ENCODE peak calls at places on chromosomes 3 and 15, in five cellular contexts. One of them, this sample, is unnamed.

GRCh38 chr3:149476135-149476684 is 1.7 kb downstream of the TM4SF4 start:
- DNase-seq in lung: no peak
- DNase-seq in suprapubic skin: no peak
- DNase-seq in dorsolateral prefrontal cortex: no peak
- DNase-seq in neuronal stem cell: no peak
- DNase-seq in this sample: no peak

GRCh38 chr3:73766599-73767378 is 142.0 kb upstream of the PDZRN3 start:
- DNase-seq in lung: no peak
- DNase-seq in dorsolateral prefrontal cortex: no peak
- DNase-seq in suprapubic skin: no peak
- DNase-seq in neuronal stem cell: no peak
- DNase-seq in this sample: no peak

GRCh38 chr15:47652853-47653243 is 64.5 kb upstream of the SEMA6D start:
- DNase-seq in neuronal stem cell: no peak
- DNase-seq in lung: no peak
- DNase-seq in dorsolateral prefrontal cortex: no peak
- DNase-seq in suprapubic skin: no peak
- DNase-seq in this sample: no peak

GRCh38 chr15:80780416-80781221 is 1.4 kb downstream of the CEMIP start:
- DNase-seq in lung: peak
- DNase-seq in neuronal stem cell: peak
- DNase-seq in dorsolateral prefrontal cortex: no peak
- DNase-seq in suprapubic skin: no peak
- DNase-seq in this sample: no peak

GRCh38 chr15:89654847-89655805 is at the start of gene KIF7:
- DNase-seq in neuronal stem cell: peak
- DNase-seq in suprapubic skin: peak
- DNase-seq in lung: no peak
- DNase-seq in dorsolateral prefrontal cortex: no peak
- DNase-seq in this sample: no peak

GRCh38 chr15:77773003-77773402 is 140.3 kb upstream of the LINGO1 start:
- DNase-seq in lung: no peak
- DNase-seq in neuronal stem cell: no peak
- DNase-seq in dorsolateral prefrontal cortex: no peak
- DNase-seq in suprapubic skin: no peak
- DNase-seq in this sample: no peak

GRCh38 chr15:91032919-91033803 is 10.8 kb upstream of the VPS33B start:
- DNase-seq in dorsolateral prefrontal cortex: no peak
- DNase-seq in suprapubic skin: peak
- DNase-seq in lung: peak
- DNase-seq in neuronal stem cell: peak
- DNase-seq in this sample: no peak

GRCh38 chr15:68442041-68442440 is 10.1 kb upstream of the ITGA11 start:
- DNase-seq in suprapubic skin: no peak
- DNase-seq in lung: peak
- DNase-seq in neuronal stem cell: no peak
- DNase-seq in dorsolateral prefrontal cortex: no peak
- DNase-seq in this sample: no peak

GRCh38 chr3:73568371-73568862 is 56.3 kb downstream of the PDZRN3 start:
- DNase-seq in lung: no peak
- DNase-seq in neuronal stem cell: no peak
- DNase-seq in dorsolateral prefrontal cortex: no peak
- DNase-seq in suprapubic skin: no peak
- DNase-seq in this sample: no peak

GRCh38 chr15:63474810-63475316 is 29.5 kb upstream of the USP3 start:
- DNase-seq in lung: no peak
- DNase-seq in neuronal stem cell: no peak
- DNase-seq in dorsolateral prefrontal cortex: no peak
- DNase-seq in suprapubic skin: no peak
- DNase-seq in this sample: no peak

GRCh38 chr3:178707632-178708031 is 171.4 kb downstream of the KCNMB2 start:
- DNase-seq in suprapubic skin: no peak
- DNase-seq in dorsolateral prefrontal cortex: no peak
- DNase-seq in lung: no peak
- DNase-seq in neuronal stem cell: no peak
- DNase-seq in this sample: no peak

GRCh38 chr3:140834266-140835037 is 107.2 kb upstream of the SLC25A36 start:
- DNase-seq in dorsolateral prefrontal cortex: no peak
- DNase-seq in neuronal stem cell: no peak
- DNase-seq in lung: no peak
- DNase-seq in suprapubic skin: no peak
- DNase-seq in this sample: no peak

GRCh38 chr15:56719774-56720555 is 13.3 kb downstream of the ZNF280D start:
- DNase-seq in suprapubic skin: no peak
- DNase-seq in neuronal stem cell: no peak
- DNase-seq in dorsolateral prefrontal cortex: no peak
- DNase-seq in lung: no peak
- DNase-seq in this sample: no peak

GRCh38 chr3:95905182-95905581 is 909.2 kb upstream of the EPHA6 start:
- DNase-seq in dorsolateral prefrontal cortex: no peak
- DNase-seq in suprapubic skin: no peak
- DNase-seq in neuronal stem cell: no peak
- DNase-seq in lung: no peak
- DNase-seq in this sample: no peak

GRCh38 chr15:51938286-51938685 is 33.3 kb downstream of the LEO1 start:
- DNase-seq in lung: no peak
- DNase-seq in neuronal stem cell: no peak
- DNase-seq in suprapubic skin: no peak
- DNase-seq in dorsolateral prefrontal cortex: no peak
- DNase-seq in this sample: no peak

GRCh38 chr15:51939216-51939615 is 32.4 kb downstream of the LEO1 start:
- DNase-seq in dorsolateral prefrontal cortex: no peak
- DNase-seq in suprapubic skin: no peak
- DNase-seq in neuronal stem cell: no peak
- DNase-seq in lung: no peak
- DNase-seq in this sample: no peak

GRCh38 chr15:51936119-51936478 is 35.5 kb downstream of the LEO1 start:
- DNase-seq in dorsolateral prefrontal cortex: no peak
- DNase-seq in suprapubic skin: no peak
- DNase-seq in neuronal stem cell: no peak
- DNase-seq in lung: no peak
- DNase-seq in this sample: no peak

GRCh38 chr15:51931638-51932037 is 39.9 kb downstream of the LEO1 start:
- DNase-seq in dorsolateral prefrontal cortex: no peak
- DNase-seq in suprapubic skin: no peak
- DNase-seq in neuronal stem cell: no peak
- DNase-seq in lung: no peak
- DNase-seq in this sample: no peak

GRCh38 chr15:51935466-51936118 is 36.0 kb downstream of the LEO1 start:
- DNase-seq in dorsolateral prefrontal cortex: no peak
- DNase-seq in neuronal stem cell: no peak
- DNase-seq in suprapubic skin: no peak
- DNase-seq in lung: no peak
- DNase-seq in this sample: no peak
- H3K27ac ChIP-seq in dorsolateral prefrontal cortex: no peak
- H3K27ac ChIP-seq in neuronal stem cell: no peak
- H3K27ac ChIP-seq in suprapubic skin: no peak
- H3K27ac ChIP-seq in lung: no peak
- H3K27ac ChIP-seq in this sample: no peak

GRCh38 chr3:16547958-16548357 is 34.5 kb upstream of the RFTN1 start:
- DNase-seq in dorsolateral prefrontal cortex: no peak
- DNase-seq in neuronal stem cell: no peak
- DNase-seq in lung: no peak
- DNase-seq in suprapubic skin: no peak
- DNase-seq in this sample: no peak

GRCh38 chr3:16546186-16547004 is 32.9 kb upstream of the RFTN1 start:
- DNase-seq in lung: no peak
- DNase-seq in suprapubic skin: no peak
- DNase-seq in neuronal stem cell: no peak
- DNase-seq in dorsolateral prefrontal cortex: no peak
- DNase-seq in this sample: no peak

GRCh38 chr3:16547555-16547954 is 34.1 kb upstream of the RFTN1 start:
- DNase-seq in lung: no peak
- DNase-seq in dorsolateral prefrontal cortex: no peak
- DNase-seq in suprapubic skin: no peak
- DNase-seq in neuronal stem cell: no peak
- DNase-seq in this sample: no peak

GRCh38 chr3:16545413-16546185 is 32.1 kb upstream of the RFTN1 start:
- DNase-seq in dorsolateral prefrontal cortex: no peak
- DNase-seq in lung: no peak
- DNase-seq in suprapubic skin: no peak
- DNase-seq in neuronal stem cell: no peak
- DNase-seq in this sample: no peak

GRCh38 chr3:16543242-16543864 is 29.9 kb upstream of the RFTN1 start:
- DNase-seq in suprapubic skin: no peak
- DNase-seq in lung: no peak
- DNase-seq in neuronal stem cell: no peak
- DNase-seq in dorsolateral prefrontal cortex: no peak
- DNase-seq in this sample: no peak
- H3K27ac ChIP-seq in suprapubic skin: no peak
- H3K27ac ChIP-seq in lung: no peak
- H3K27ac ChIP-seq in neuronal stem cell: no peak
- H3K27ac ChIP-seq in dorsolateral prefrontal cortex: no peak
- H3K27ac ChIP-seq in this sample: no peak

GRCh38 chr15:75925440-75925839 is 21.8 kb downstream of the FBXO22 start:
- DNase-seq in neuronal stem cell: no peak
- DNase-seq in dorsolateral prefrontal cortex: no peak
- DNase-seq in lung: no peak
- DNase-seq in suprapubic skin: no peak
- DNase-seq in this sample: no peak
- H3K27ac ChIP-seq in neuronal stem cell: no peak
- H3K27ac ChIP-seq in dorsolateral prefrontal cortex: no peak
- H3K27ac ChIP-seq in lung: no peak
- H3K27ac ChIP-seq in suprapubic skin: no peak
- H3K27ac ChIP-seq in this sample: no peak

GRCh38 chr3:16060945-16061344 is 113.5 kb upstream of the GALNT15 start:
- DNase-seq in suprapubic skin: no peak
- DNase-seq in neuronal stem cell: no peak
- DNase-seq in lung: no peak
- DNase-seq in dorsolateral prefrontal cortex: no peak
- DNase-seq in this sample: no peak
- H3K27ac ChIP-seq in suprapubic skin: peak
- H3K27ac ChIP-seq in neuronal stem cell: no peak
- H3K27ac ChIP-seq in lung: peak
- H3K27ac ChIP-seq in dorsolateral prefrontal cortex: peak
- H3K27ac ChIP-seq in this sample: peak

DNA sequence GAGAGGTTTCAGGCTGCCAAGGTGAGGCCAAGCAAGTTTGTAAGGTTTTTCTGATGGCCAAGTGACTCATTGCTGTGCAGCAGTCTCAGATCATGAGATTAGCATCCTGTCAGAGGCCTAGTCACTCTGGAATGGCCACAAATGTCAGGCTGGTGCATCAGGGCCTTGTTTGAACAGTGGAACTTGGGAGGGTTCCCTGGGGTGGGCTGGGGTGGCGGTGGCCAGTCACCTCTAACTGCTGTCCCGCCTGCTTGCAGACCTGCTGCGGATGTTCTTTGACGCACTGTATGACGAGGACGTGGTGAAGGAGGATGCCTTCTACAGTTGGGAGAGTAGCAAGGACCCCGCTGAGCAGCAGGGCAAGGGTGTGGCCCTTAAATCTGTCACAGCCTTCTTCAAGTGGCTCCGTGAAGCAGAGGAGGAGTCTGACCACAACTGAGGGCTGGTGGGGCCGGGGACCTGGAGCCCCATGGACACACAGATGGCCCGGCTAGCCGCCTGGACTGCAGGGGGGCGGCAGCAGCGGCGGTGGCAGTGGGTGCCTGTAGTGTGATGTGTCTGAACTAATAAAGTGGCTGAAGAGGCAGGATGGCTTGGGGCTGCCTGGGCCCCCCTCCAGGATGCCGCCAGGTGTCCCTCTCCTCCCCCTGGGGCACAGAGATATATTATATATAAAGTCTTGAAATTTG is 2.8 kb upstream of the FAM131A start:
- DNase-seq in dorsolateral prefrontal cortex: no peak
- DNase-seq in suprapubic skin: no peak
- DNase-seq in neuronal stem cell: no peak
- DNase-seq in lung: no peak
- DNase-seq in this sample: no peak
- H3K27ac ChIP-seq in dorsolateral prefrontal cortex: peak
- H3K27ac ChIP-seq in suprapubic skin: peak
- H3K27ac ChIP-seq in neuronal stem cell: no peak
- H3K27ac ChIP-seq in lung: peak
- H3K27ac ChIP-seq in this sample: no peak

DNA sequence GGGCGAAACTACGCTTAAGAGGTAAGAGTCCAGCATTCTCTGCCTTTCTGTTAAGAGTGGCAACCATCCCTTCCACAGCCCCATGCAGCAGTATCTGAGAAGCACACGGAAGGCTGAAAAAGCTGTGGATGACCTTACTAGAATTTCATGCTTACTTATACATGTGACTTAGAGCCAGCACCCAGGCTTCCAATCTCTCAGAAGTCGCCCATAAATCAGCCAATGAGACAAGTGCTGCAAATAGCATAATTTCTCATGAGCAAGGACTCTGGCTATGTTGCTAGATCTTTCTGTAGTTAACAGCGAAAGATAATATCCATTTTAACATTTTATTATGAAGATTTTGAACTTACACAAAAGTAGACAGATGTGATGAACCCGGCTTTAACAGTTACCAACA is 65.3 kb downstream of the IGF2BP2 start:
- DNase-seq in dorsolateral prefrontal cortex: no peak
- DNase-seq in lung: no peak
- DNase-seq in suprapubic skin: no peak
- DNase-seq in neuronal stem cell: no peak
- DNase-seq in this sample: no peak
- H3K27ac ChIP-seq in dorsolateral prefrontal cortex: no peak
- H3K27ac ChIP-seq in lung: no peak
- H3K27ac ChIP-seq in suprapubic skin: peak
- H3K27ac ChIP-seq in neuronal stem cell: no peak
- H3K27ac ChIP-seq in this sample: no peak

DNA sequence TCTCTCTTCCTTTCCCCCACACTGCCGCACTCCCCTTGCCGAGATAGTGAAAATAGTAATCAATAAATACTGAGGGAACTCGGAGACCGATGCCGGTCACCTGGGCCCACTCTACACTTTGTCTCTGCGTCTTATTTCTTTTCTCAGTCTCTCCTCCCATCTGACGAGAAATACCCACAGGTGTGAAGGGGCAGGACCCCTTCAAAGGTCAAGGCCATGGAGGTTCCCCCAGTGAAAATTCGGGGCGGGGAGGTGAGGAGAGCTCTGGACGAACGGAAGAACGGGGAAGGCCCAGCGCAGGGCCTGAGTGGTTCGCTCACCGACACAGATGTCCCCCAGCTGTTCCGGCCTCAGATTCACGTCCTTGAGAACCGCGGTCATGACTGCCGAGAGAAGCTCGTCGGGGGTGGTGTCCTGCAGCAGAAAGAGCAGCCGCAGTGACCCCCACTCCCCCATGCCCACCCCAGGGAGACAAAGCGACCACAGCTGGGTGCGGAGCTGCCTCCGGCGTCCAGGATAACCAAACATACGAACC is 588 bp downstream of the ACAA1 start:
- DNase-seq in suprapubic skin: peak
- DNase-seq in lung: no peak
- DNase-seq in dorsolateral prefrontal cortex: no peak
- DNase-seq in neuronal stem cell: peak
- DNase-seq in this sample: no peak
- H3K27ac ChIP-seq in suprapubic skin: peak
- H3K27ac ChIP-seq in lung: peak
- H3K27ac ChIP-seq in dorsolateral prefrontal cortex: peak
- H3K27ac ChIP-seq in neuronal stem cell: no peak
- H3K27ac ChIP-seq in this sample: peak

This sample was measured in substantia nigra.